ENCODE peak calls at places on chromosomes 13 and 19, in four cellular contexts. Y, G, F and R are unnamed samples.

GRCh38 chr19:37725181-37725580 is 5.6 kb upstream of the ZNF607 start:
- DNase-seq in Y (no peak), G (no peak), F (no peak), R (no peak)

GRCh38 chr19:12825259-12826131 is 8.9 kb downstream of the RTBDN start:
- DNase-seq in Y (no peak), G (peak), F (no peak), R (no peak)

GRCh38 chr13:74289861-74290260 is 155.7 kb upstream of the KLF12 start:
- DNase-seq in Y (no peak), G (no peak), F (no peak), R (no peak)

GRCh38 chr19:35202722-35203674 is 25.5 kb downstream of the FAM187B start:
- DNase-seq in Y (no peak), G (no peak), F (no peak), R (no peak)

GRCh38 chr19:39768811-39769210 is 9.8 kb upstream of the LEUTX start:
- DNase-seq in Y (no peak), G (no peak), F (no peak), R (no peak)

GRCh38 chr19:2759392-2759791 is 19.6 kb upstream of the SLC39A3 start:
- DNase-seq in Y (no peak), G (no peak), F (no peak), R (no peak)

GRCh38 chr13:112172017-112172416 is 105.1 kb downstream of the SOX1 start:
- DNase-seq in Y (no peak), G (no peak), F (no peak), R (no peak)

GRCh38 chr19:5948697-5949564 is 29.0 kb downstream of the RANBP3 start:
- DNase-seq in Y (no peak), G (no peak), F (no peak), R (peak)

GRCh38 chr13:80379245-80379644 is 38.3 kb upstream of the SPRY2 start:
- DNase-seq in Y (no peak), G (no peak), F (no peak), R (no peak)

GRCh38 chr13:27151798-27152599 is 19.6 kb downstream of the USP12 start:
- DNase-seq in Y (no peak), G (no peak), F (no peak), R (no peak)

GRCh38 chr19:40512110-40512472 is 45.3 kb downstream of the SPTBN4 start:
- DNase-seq in Y (no peak), G (no peak), F (no peak), R (no peak)

GRCh38 chr19:10352764-10353671 is 13.6 kb upstream of the ICAM3 start:
- DNase-seq in Y (no peak), G (peak), F (no peak), R (no peak)

GRCh38 chr13:33353210-33353609 is 67.7 kb upstream of the STARD13 start:
- DNase-seq in Y (no peak), G (no peak), F (no peak), R (no peak)

GRCh38 chr13:108575430-108575829 is 54.0 kb upstream of the MYO16 start:
- DNase-seq in Y (no peak), G (no peak), F (no peak), R (no peak)

GRCh38 chr19:17473041-17473440 is 2.7 kb downstream of the SLC27A1 start:
- DNase-seq in Y (no peak), G (no peak), F (no peak), R (no peak)

GRCh38 chr13:96481482-96481881 is 391.6 kb downstream of the HS6ST3 start:
- DNase-seq in Y (no peak), G (no peak), F (no peak), R (no peak)

GRCh38 chr13:32537580-32538233 is 888 bp downstream of the N4BP2L2 start:
- DNase-seq in Y (no peak), G (peak), F (no peak), R (no peak)

GRCh38 chr13:100521912-100522490 is 66.6 kb downstream of the GGACT start:
- DNase-seq in Y (no peak), G (no peak), F (peak), R (no peak)

GRCh38 chr19:17686027-17686511 is 2.1 kb downstream of the UNC13A start:
- DNase-seq in Y (peak), G (no peak), F (no peak), R (no peak)

GRCh38 chr19:53818756-53819155 is 5.4 kb downstream of the NLRP12 start:
- DNase-seq in Y (peak), G (no peak), F (no peak), R (no peak)

GRCh38 chr13:33722216-33722900 is 95.6 kb upstream of the RFC3 start:
- DNase-seq in Y (no peak), G (no peak), F (no peak), R (no peak)

GRCh38 chr19:39160523-39160861 is 34.9 kb downstream of the PAK4 start:
- DNase-seq in Y (no peak), G (no peak), F (no peak), R (no peak)

GRCh38 chr13:98672947-98673545 is 79.4 kb downstream of the SLC15A1 start:
- DNase-seq in Y (no peak), G (peak), F (peak), R (peak)

GRCh38 chr19:48393559-48394330 is at the start of gene GRIN2D:
- DNase-seq in Y (no peak), G (no peak), F (peak), R (no peak)

GRCh38 chr19:42282036-42282762 is 13.1 kb downstream of the CIC start:
- DNase-seq in Y (no peak), G (no peak), F (no peak), R (peak)

GRCh38 chr13:44163108-44163507 is 210.5 kb upstream of the SERP2 start:
- DNase-seq in Y (no peak), G (no peak), F (no peak), R (no peak)

GRCh38 chr19:917323-918151 is at the start of gene KISS1R:
- DNase-seq in Y (no peak), G (peak), F (peak), R (no peak)

GRCh38 chr19:46629546-46630025 is 4.7 kb upstream of the PTGIR start:
- DNase-seq in Y (no peak), G (no peak), F (no peak), R (no peak)

GRCh38 chr13:75132800-75133695 is 348.9 kb downstream of the TBC1D4 start:
- DNase-seq in Y (no peak), G (no peak), F (no peak), R (no peak)

GRCh38 chr19:31378404-31378803 is 29.2 kb upstream of the TSHZ3 start:
- DNase-seq in Y (no peak), G (no peak), F (no peak), R (no peak)

GRCh38 chr19:28744014-28744413 is 468.9 kb downstream of the UQCRFS1 start:
- DNase-seq in Y (no peak), G (no peak), F (no peak), R (no peak)

GRCh38 chr13:97468331-97468730 is 34.4 kb downstream of the RAP2A start:
- DNase-seq in Y (no peak), G (no peak), F (no peak), R (no peak)

GRCh38 chr13:113656831-113657671 is 947 bp downstream of the ATP4B start:
- DNase-seq in Y (no peak), G (no peak), F (no peak), R (no peak)

GRCh38 chr19:4326837-4327251 is 11.8 kb downstream of the STAP2 start:
- DNase-seq in Y (no peak), G (no peak), F (no peak), R (no peak)

GRCh38 chr13:31987535-31988170 is 43.9 kb upstream of the FRY start:
- DNase-seq in Y (no peak), G (no peak), F (no peak), R (no peak)

GRCh38 chr19:39146686-39147450 is 21.3 kb downstream of the PAK4 start:
- DNase-seq in Y (no peak), G (no peak), F (no peak), R (no peak)

GRCh38 chr13:50529154-50529882 is 314.2 kb downstream of the DLEU7 start:
- DNase-seq in Y (peak), G (no peak), F (no peak), R (peak)